ENCODE peak calls at places on chromosomes 1 and 21, in five cellular contexts. One of them, this sample, is unnamed.

GRCh38 chr1:202625416-202626360 is 84.6 kb downstream of the SYT2 start:
- DNase-seq in activated CD4-positive, CD25-positive, alpha-beta regulatory T cell: no peak
- DNase-seq in HFF-Myc: no peak
- DNase-seq in stimulated activated CD4-positive, alpha-beta T cell treated with anti-CD3 and anti-CD28 coated beads, Interleukin-1b, Interleukin-23, amount 100 ng/mL, for 24 hours: no peak
- DNase-seq in activated CD4-positive, alpha-beta T cell treated with anti-CD3 and anti-CD28 coated beads for 24 hours: peak
- DNase-seq in this sample: peak

GRCh38 chr1:23638188-23638619 is 53.4 kb upstream of the RPL11 start:
- DNase-seq in activated CD4-positive, CD25-positive, alpha-beta regulatory T cell: no peak
- DNase-seq in HFF-Myc: no peak
- DNase-seq in stimulated activated CD4-positive, alpha-beta T cell treated with anti-CD3 and anti-CD28 coated beads, Interleukin-1b, Interleukin-23, amount 100 ng/mL, for 24 hours: no peak
- DNase-seq in activated CD4-positive, alpha-beta T cell treated with anti-CD3 and anti-CD28 coated beads for 24 hours: no peak
- DNase-seq in this sample: no peak

GRCh38 chr1:160618763-160619274 is 28.0 kb downstream of the SLAMF1 start:
- DNase-seq in activated CD4-positive, CD25-positive, alpha-beta regulatory T cell: no peak
- DNase-seq in HFF-Myc: no peak
- DNase-seq in stimulated activated CD4-positive, alpha-beta T cell treated with anti-CD3 and anti-CD28 coated beads, Interleukin-1b, Interleukin-23, amount 100 ng/mL, for 24 hours: no peak
- DNase-seq in activated CD4-positive, alpha-beta T cell treated with anti-CD3 and anti-CD28 coated beads for 24 hours: no peak
- DNase-seq in this sample: peak

GRCh38 chr1:18557621-18558465 is 72.8 kb upstream of the PAX7 start:
- DNase-seq in activated CD4-positive, CD25-positive, alpha-beta regulatory T cell: no peak
- DNase-seq in HFF-Myc: no peak
- DNase-seq in stimulated activated CD4-positive, alpha-beta T cell treated with anti-CD3 and anti-CD28 coated beads, Interleukin-1b, Interleukin-23, amount 100 ng/mL, for 24 hours: no peak
- DNase-seq in activated CD4-positive, alpha-beta T cell treated with anti-CD3 and anti-CD28 coated beads for 24 hours: no peak
- DNase-seq in this sample: no peak

GRCh38 chr1:170910273-170910672 is 25.1 kb upstream of the MROH9 start:
- DNase-seq in activated CD4-positive, CD25-positive, alpha-beta regulatory T cell: no peak
- DNase-seq in HFF-Myc: peak
- DNase-seq in stimulated activated CD4-positive, alpha-beta T cell treated with anti-CD3 and anti-CD28 coated beads, Interleukin-1b, Interleukin-23, amount 100 ng/mL, for 24 hours: no peak
- DNase-seq in activated CD4-positive, alpha-beta T cell treated with anti-CD3 and anti-CD28 coated beads for 24 hours: no peak
- DNase-seq in this sample: no peak

GRCh38 chr1:242770366-242770765 is 245.9 kb upstream of the PLD5 start:
- DNase-seq in activated CD4-positive, CD25-positive, alpha-beta regulatory T cell: no peak
- DNase-seq in HFF-Myc: no peak
- DNase-seq in stimulated activated CD4-positive, alpha-beta T cell treated with anti-CD3 and anti-CD28 coated beads, Interleukin-1b, Interleukin-23, amount 100 ng/mL, for 24 hours: no peak
- DNase-seq in activated CD4-positive, alpha-beta T cell treated with anti-CD3 and anti-CD28 coated beads for 24 hours: no peak
- DNase-seq in this sample: no peak

GRCh38 chr1:23979387-23980005 is 631 bp downstream of the SRSF10 start:
- DNase-seq in activated CD4-positive, CD25-positive, alpha-beta regulatory T cell: no peak
- DNase-seq in HFF-Myc: no peak
- DNase-seq in stimulated activated CD4-positive, alpha-beta T cell treated with anti-CD3 and anti-CD28 coated beads, Interleukin-1b, Interleukin-23, amount 100 ng/mL, for 24 hours: no peak
- DNase-seq in activated CD4-positive, alpha-beta T cell treated with anti-CD3 and anti-CD28 coated beads for 24 hours: no peak
- DNase-seq in this sample: no peak

GRCh38 chr21:42019706-42020105 is 9.5 kb upstream of the ZBTB21 start:
- DNase-seq in activated CD4-positive, CD25-positive, alpha-beta regulatory T cell: no peak
- DNase-seq in HFF-Myc: no peak
- DNase-seq in stimulated activated CD4-positive, alpha-beta T cell treated with anti-CD3 and anti-CD28 coated beads, Interleukin-1b, Interleukin-23, amount 100 ng/mL, for 24 hours: no peak
- DNase-seq in activated CD4-positive, alpha-beta T cell treated with anti-CD3 and anti-CD28 coated beads for 24 hours: no peak
- DNase-seq in this sample: no peak